ENCODE peak calls at places on chromosomes 2 and 18, in four cellular contexts. J is NB4, M is mesenteric fat pad, P is AG08396. O is an unnamed sample.

GRCh38 chr2:112790305-112790704 is 6.0 kb upstream of the IL1A start:
- DNase-seq in P (no peak), J (no peak), M (no peak), O (no peak)

GRCh38 chr18:7516505-7517117 is 50.5 kb upstream of the PTPRM start:
- DNase-seq in J (no peak), P (no peak), M (no peak), O (no peak)

GRCh38 chr18:61531891-61532290 is 198.7 kb downstream of the CDH20 start:
- DNase-seq in P (no peak), J (no peak), M (no peak), O (no peak)

GRCh38 chr2:14628906-14629305 is 3.6 kb upstream of the LRATD1 start:
- DNase-seq in P (peak; percentile 7), J (no peak), M (no peak), O (no peak)

GRCh38 chr2:207265849-207266248 is 100.1 kb upstream of the KLF7 start:
- DNase-seq in M (no peak), J (no peak), P (no peak), O (no peak)

GRCh38 chr2:97736608-97737330 is 23.4 kb downstream of the ZAP70 start:
- DNase-seq in J (no peak), P (no peak), M (peak; percentile 79), O (no peak)

GRCh38 chr2:174436351-174436750 is 40.8 kb downstream of the SCRN3 start:
- DNase-seq in M (no peak), P (no peak), J (no peak), O (no peak)

GRCh38 chr2:109269956-109270757 is 141.2 kb downstream of the SH3RF3 start:
- DNase-seq in P (no peak), M (peak; percentile 81), J (no peak), O (no peak)

GRCh38 chr2:86584164-86584913 is 21.1 kb upstream of the CHMP3 start:
- DNase-seq in M (no peak), P (no peak), J (peak; percentile 55), O (peak; percentile 8)

GRCh38 chr18:45664824-45665763 is 49.8 kb downstream of the SLC14A2 start:
- DNase-seq in P (peak; percentile 74), M (no peak), J (peak; percentile 78), O (peak; percentile 85)

GRCh38 chr2:157800838-157801495 is 75.2 kb downstream of the ACVR1 start:
- DNase-seq in J (no peak), M (no peak), P (no peak), O (no peak)

GRCh38 chr2:152354069-152354755 is 19.2 kb downstream of the FMNL2 start:
- DNase-seq in P (no peak), M (no peak), J (no peak), O (peak; percentile 46)

O was measured in GM03348.